ENCODE peak calls at places on chromosomes 13 and 19, in four cellular contexts. F is cardiac fibroblast, N is colonic mucosa, O is testis. L is an unnamed sample.
A peak's percentile ranks its signal among the peaks of the same experiment; 100 is the strongest.

GRCh38 chr19:55193481-55193880 is 13.4 kb upstream of the SYT5 start:
- DNase-seq in F (no peak), N (no peak), O (no peak), L (no peak)

GRCh38 chr19:48290341-48290922 is 20.6 kb downstream of the ZNF114 start:
- DNase-seq in F (peak; percentile 25), N (no peak), O (no peak), L (peak; percentile 47)

GRCh38 chr13:46232281-46232680 is 20.6 kb downstream of the LRRC63 start:
- DNase-seq in F (peak; percentile 35), N (no peak), O (no peak), L (no peak)

GRCh38 chr19:11414544-11414943 is 4.6 kb downstream of the RGL3 start:
- DNase-seq in F (no peak), N (no peak), O (no peak), L (peak; percentile 42)

GRCh38 chr13:25632166-25632888 is 260.6 kb downstream of the ATP8A2 start:
- DNase-seq in F (no peak), N (no peak), O (no peak), L (no peak)

GRCh38 chr19:28228854-28229253 is 984.1 kb downstream of the UQCRFS1 start:
- DNase-seq in F (no peak), N (no peak), O (no peak), L (no peak)

GRCh38 chr13:43473437-43473836 is 313.3 kb downstream of the ENOX1 start:
- DNase-seq in F (peak; percentile 14), N (no peak), O (no peak), L (no peak)

GRCh38 chr19:33689138-33689746 is 67.5 kb downstream of the CHST8 start:
- DNase-seq in F (no peak), N (no peak), O (no peak), L (no peak)

GRCh38 chr19:33175886-33176669 is 18.1 kb upstream of the LRP3 start:
- DNase-seq in F (no peak), N (no peak), O (no peak), L (peak; percentile 22)

GRCh38 chr19:2986951-2987491 is 9.7 kb downstream of the TLE6 start:
- DNase-seq in F (no peak), N (no peak), O (no peak), L (no peak)

GRCh38 chr13:50073340-50073739 is 58.1 kb downstream of the KCNRG start:
- DNase-seq in F (no peak), N (no peak), O (no peak), L (no peak)

GRCh38 chr13:105878119-105878518 is 657.3 kb downstream of the EFNB2 start:
- DNase-seq in F (no peak), N (no peak), O (no peak), L (no peak)

GRCh38 chr19:40413291-40413994 is at the start of gene PRX:
- DNase-seq in F (no peak), N (no peak), O (no peak), L (no peak)

GRCh38 chr13:32903720-32904119 is 112.5 kb upstream of the KL start:
- DNase-seq in F (no peak), N (no peak), O (no peak), L (peak; percentile 28)

GRCh38 chr13:98890186-98890585 is 87.7 kb downstream of the DOCK9 start:
- DNase-seq in F (peak; percentile 82), N (no peak), O (no peak), L (peak; percentile 99)

GRCh38 chr13:25819856-25820530 is 231.8 kb downstream of the SHISA2 start:
- DNase-seq in F (no peak), N (no peak), O (no peak), L (no peak)

GRCh38 chr13:109241160-109241559 is 545.2 kb downstream of the IRS2 start:
- DNase-seq in F (peak; percentile 47), N (no peak), O (no peak), L (peak; percentile 38)

GRCh38 chr19:8096071-8096470 is 43.5 kb downstream of the CCL25 start:
- DNase-seq in F (no peak), N (no peak), O (no peak), L (no peak)

GRCh38 chr13:113744197-113745000 is 14.6 kb upstream of the TMEM255B start:
- DNase-seq in F (no peak), N (no peak), O (no peak), L (no peak)

GRCh38 chr13:104320446-104320845 is 1254.2 kb upstream of the SLC10A2 start:
- DNase-seq in F (no peak), N (no peak), O (no peak), L (no peak)

GRCh38 chr19:47489072-47489914 is 5.3 kb upstream of the KPTN start:
- DNase-seq in F (no peak), N (no peak), O (no peak), L (peak; percentile 59)

GRCh38 chr13:36192166-36192565 is 22.2 kb downstream of the SOHLH2 start:
- DNase-seq in F (peak; percentile 23), N (no peak), O (no peak), L (no peak)

GRCh38 chr13:74132768-74133656 is 1.2 kb downstream of the KLF12 start:
- DNase-seq in F (peak; percentile 40), N (peak; percentile 44), O (peak; percentile 33), L (no peak)

GRCh38 chr13:63625869-63626268 is 2210.2 kb upstream of the PCDH20 start:
- DNase-seq in F (peak; percentile 32), N (no peak), O (no peak), L (peak; percentile 20)

GRCh38 chr13:99572131-99572530 is 70.9 kb downstream of the TM9SF2 start:
- DNase-seq in F (peak; percentile 32), N (no peak), O (no peak), L (peak; percentile 36)

GRCh38 chr13:26985285-26985878 is 186.2 kb downstream of the USP12 start:
- DNase-seq in F (peak; percentile 87), N (peak; percentile 87), O (peak; percentile 88), L (peak; percentile 84)

GRCh38 chr19:7540761-7541480 is 5.4 kb downstream of the PNPLA6 start:
- DNase-seq in F (peak; percentile 55), N (no peak), O (no peak), L (peak; percentile 63)

GRCh38 chr19:21568816-21569496 is 63.6 kb downstream of the ZNF429 start:
- DNase-seq in F (peak; percentile 95), N (peak; percentile 93), O (peak; percentile 97), L (peak; percentile 70)

GRCh38 chr19:57342582-57342981 is 8.5 kb upstream of the ZNF304 start:
- DNase-seq in F (no peak), N (no peak), O (no peak), L (no peak)

GRCh38 chr19:57334191-57334590 is 13.9 kb downstream of the ZNF543 start:
- DNase-seq in F (peak; percentile 14), N (no peak), O (peak; percentile 64), L (no peak)

GRCh38 chr19:57338798-57339378 is 12.2 kb upstream of the ZNF304 start:
- DNase-seq in F (peak; percentile 36), N (no peak), O (no peak), L (no peak)
- TF ChIP-seq CTCF in F (no peak), N (no peak), O (no peak), L (no peak)

DNA sequence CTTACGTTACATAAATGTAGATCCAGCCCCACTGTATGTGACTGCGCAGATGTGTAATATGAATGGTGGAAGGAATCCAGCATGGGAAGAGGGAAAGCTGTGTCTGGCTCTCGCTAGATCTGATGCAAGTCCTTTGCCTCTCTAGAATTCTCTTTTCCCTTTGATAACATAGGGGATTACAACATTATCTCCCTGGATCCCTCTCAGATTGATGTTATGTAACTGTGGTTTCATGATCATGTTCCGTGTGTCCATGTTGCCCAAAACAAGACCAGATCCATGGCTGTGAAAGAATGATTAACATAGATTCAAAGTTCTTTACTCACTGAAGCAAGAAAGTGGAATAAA is 184.0 kb upstream of the UBL3 start:
- DNase-seq in F (peak; percentile 27), N (no peak), O (no peak), L (peak; percentile 71)
- H3K4me3 ChIP-seq in F (no peak overlapping the region), N (no peak overlapping the region), O (no peak overlapping the region), L (no peak overlapping the region)

GRCh38 chr13:110615005-110615321 is 382 bp upstream of the NAXD start:
- DNase-seq in F (no peak), N (no peak), O (no peak), L (no peak)

GRCh38 chr13:110615322-110616102 is at the start of gene NAXD:
- DNase-seq in F (peak; percentile 96), N (peak; percentile 96), O (peak; percentile 97), L (peak; percentile 94)

GRCh38 chr13:110617326-110618072 is 2.2 kb downstream of the NAXD start:
- DNase-seq in F (peak; percentile 79), N (peak; percentile 53), O (peak; percentile 69), L (peak; percentile 91)

GRCh38 chr13:110618167-110618566 is 2.8 kb downstream of the NAXD start:
- DNase-seq in F (no peak), N (no peak), O (no peak), L (no peak)

GRCh38 chr13:110616103-110617101 is 1.1 kb downstream of the NAXD start:
- DNase-seq in F (peak; percentile 85), N (peak; percentile 52), O (peak; percentile 67), L (peak; percentile 86)
- TF ChIP-seq CTCF in F (no peak), N (no peak), O (peak; percentile 14), L (no peak)

GRCh38 chr19:9523885-9524474 is 14.5 kb downstream of the ZNF426 start:
- DNase-seq in F (peak; percentile 16), N (no peak), O (no peak), L (peak; percentile 6)

GRCh38 chr19:9531933-9532332 is 6.5 kb downstream of the ZNF426 start:
- DNase-seq in F (peak; percentile 78), N (no peak), O (no peak), L (peak; percentile 77)

GRCh38 chr19:9528757-9529336 is 9.6 kb downstream of the ZNF426 start:
- DNase-seq in F (peak; percentile 27), N (no peak), O (no peak), L (peak; percentile 32)
- H3K4me3 ChIP-seq in F (no peak overlapping the region), N (no peak overlapping the region), O (no peak overlapping the region), L (no peak overlapping the region)

DNA sequence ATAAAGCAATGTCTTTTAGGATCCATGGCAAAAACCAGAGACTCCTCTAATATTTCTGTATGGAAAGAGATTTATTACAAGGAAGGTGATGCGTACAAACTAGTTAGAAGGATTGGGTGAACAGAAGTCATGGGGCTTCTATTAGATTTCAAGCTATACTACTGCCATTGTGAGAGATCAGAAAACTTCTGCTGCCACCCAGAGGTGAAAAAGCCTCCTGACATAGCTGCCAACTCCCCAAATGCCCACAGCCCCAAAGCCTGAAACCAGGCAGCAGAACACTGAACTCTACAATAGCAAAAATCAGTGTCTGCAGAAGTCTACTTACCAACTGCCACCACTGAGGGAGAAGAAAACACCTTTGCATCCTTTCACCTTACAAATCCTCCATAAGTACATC is 379.0 kb upstream of the MIR17HG start:
- DNase-seq in F (peak; percentile 1), N (no peak), O (peak; percentile 19), L (peak; percentile 1)
- TF ChIP-seq CTCF in F (no peak), N (no peak), O (no peak), L (peak; percentile 6)

GRCh38 chr13:97246596-97246995 is 24.5 kb downstream of the MBNL2 start:
- DNase-seq in F (no peak), N (no peak), O (no peak), L (no peak)
- H3K4me3 ChIP-seq in F (no peak overlapping the region), N (no peak overlapping the region), O (no peak overlapping the region), L (peak overlapping the region; percentile 24)

L was measured in fibroblast of mammary gland.